ENCODE peak calls at places on chromosomes 11 and 22, in nine cellular contexts. L is left ventricle myocardium inferior, C is esophagus squamous epithelium, U is PC-3, R is left lung, V is stomach, X is kidney epithelial cell, F is fibroblast of lung, D is thyroid gland. J is an unnamed sample.
A peak's percentile ranks its signal among the peaks of the same experiment; 100 is the strongest.

GRCh38 chr11:44681698-44682097 is 45.1 kb upstream of the TSPAN18 start:
- DNase-seq in X (peak; percentile 43), V (no peak), D (no peak), C (no peak), F (peak; percentile 22), L (no peak), R (no peak), U (peak; percentile 32), J (no peak)

GRCh38 chr11:73393479-73394415 is 17.5 kb downstream of the RELT start:
- DNase-seq in X (peak; percentile 26), R (no peak), V (peak; percentile 85), F (peak; percentile 82), D (peak; percentile 75), C (peak; percentile 28), U (peak; percentile 84), L (peak; percentile 72), J (no peak)

GRCh38 chr22:24423519-24424000 is 3.8 kb upstream of the ADORA2A start:
- DNase-seq in V (peak; percentile 73), U (peak; percentile 34), X (no peak), L (peak; percentile 71), C (no peak), D (peak; percentile 50), R (peak; percentile 67), F (no peak), J (no peak)

GRCh38 chr22:27029584-27030130 is 372.3 kb downstream of the MIAT start:
- DNase-seq in F (no peak), C (no peak), R (no peak), V (no peak), L (no peak), X (no peak), U (no peak), D (no peak), J (no peak)

GRCh38 chr11:115364892-115365291 is 139.3 kb downstream of the CADM1 start:
- DNase-seq in V (no peak), R (no peak), U (no peak), F (no peak), D (no peak), C (no peak), X (no peak), L (no peak), J (no peak)

GRCh38 chr11:1827095-1827797 is 7.5 kb upstream of the SYT8 start:
- DNase-seq in U (peak; percentile 90), R (peak; percentile 80), F (peak; percentile 74), V (peak; percentile 90), L (no peak), X (peak; percentile 58), D (peak; percentile 43), C (no peak), J (no peak)

GRCh38 chr11:118198370-118198769 is 21.9 kb upstream of the SCN2B start:
- DNase-seq in L (peak; percentile 84), C (no peak), U (peak; percentile 78), R (peak; percentile 79), X (no peak), F (peak; percentile 63), V (peak; percentile 83), D (peak; percentile 78), J (no peak)

GRCh38 chr11:2210366-2211112 is 38.9 kb upstream of the TH start:
- DNase-seq in V (peak; percentile 27), C (no peak), D (no peak), U (no peak), X (no peak), F (no peak), R (no peak), L (no peak), J (no peak)

GRCh38 chr11:71223081-71223405 is 29.3 kb downstream of the SHANK2 start:
- DNase-seq in F (no peak), C (no peak), D (no peak), U (no peak), X (no peak), V (no peak), L (no peak), R (no peak), J (no peak)

GRCh38 chr11:86069408-86070086 is 663 bp upstream of the PICALM start:
- DNase-seq in U (peak; percentile 75), X (peak; percentile 94), V (no peak), D (no peak), F (peak; percentile 88), R (peak; percentile 46), C (no peak), L (no peak), J (peak; percentile 88)

GRCh38 chr11:5151713-5152153 is 2.8 kb downstream of the OR52A1 start:
- DNase-seq in F (no peak), L (no peak), D (no peak), U (no peak), C (no peak), X (no peak), V (no peak), R (no peak), J (no peak)

GRCh38 chr11:19320764-19321163 is 80.0 kb upstream of the E2F8 start:
- DNase-seq in R (no peak), D (peak; percentile 16), X (no peak), F (no peak), C (no peak), L (no peak), V (no peak), U (no peak), J (no peak)

GRCh38 chr11:102806296-102806695 is 8.3 kb upstream of the MMP1 start:
- DNase-seq in V (no peak), D (no peak), R (no peak), F (no peak), U (no peak), L (no peak), C (no peak), X (no peak), J (peak; percentile 22)

GRCh38 chr11:64566042-64566914 is 24.7 kb upstream of the SLC22A12 start:
- DNase-seq in V (peak; percentile 41), L (no peak), D (peak; percentile 69), U (peak; percentile 85), C (no peak), R (peak; percentile 55), F (peak; percentile 81), X (peak; percentile 59), J (no peak)

GRCh38 chr11:86955674-86956522 is 703 bp upstream of the FZD4 start:
- DNase-seq in X (no peak), U (peak; percentile 83), D (peak; percentile 89), F (peak; percentile 66), C (no peak), V (peak; percentile 89), L (peak; percentile 90), R (peak; percentile 80), J (no peak)

GRCh38 chr22:40417881-40418280 is 47.5 kb downstream of the SGSM3 start:
- DNase-seq in V (no peak), C (no peak), D (no peak), R (no peak), F (no peak), X (no peak), U (no peak), L (peak; percentile 13), J (no peak)

GRCh38 chr11:93849201-93849600 is 1.2 kb downstream of the VSTM5 start:
- DNase-seq in D (no peak), R (no peak), V (no peak), X (no peak), U (no peak), C (no peak), F (no peak), L (no peak), J (no peak)
- H3K4me3 ChIP-seq in D (no peak overlapping the region), R (no peak overlapping the region), V (peak overlapping the region; percentile 62), X (no peak overlapping the region), U (peak overlapping the region; percentile 81), C (no peak overlapping the region), F (no peak overlapping the region), L (peak overlapping the region; percentile 68), J (no peak overlapping the region)

GRCh38 chr11:76347391-76347790 is 33.5 kb downstream of the THAP12 start:
- DNase-seq in R (no peak), D (no peak), F (peak; percentile 30), V (no peak), X (no peak), C (no peak), U (no peak), L (no peak), J (no peak)
- TF ChIP-seq CTCF in R (no peak), D (no peak), F (no peak), V (no peak), X (no peak), C (no peak), U (no peak), L (no peak), J (no peak)

DNA sequence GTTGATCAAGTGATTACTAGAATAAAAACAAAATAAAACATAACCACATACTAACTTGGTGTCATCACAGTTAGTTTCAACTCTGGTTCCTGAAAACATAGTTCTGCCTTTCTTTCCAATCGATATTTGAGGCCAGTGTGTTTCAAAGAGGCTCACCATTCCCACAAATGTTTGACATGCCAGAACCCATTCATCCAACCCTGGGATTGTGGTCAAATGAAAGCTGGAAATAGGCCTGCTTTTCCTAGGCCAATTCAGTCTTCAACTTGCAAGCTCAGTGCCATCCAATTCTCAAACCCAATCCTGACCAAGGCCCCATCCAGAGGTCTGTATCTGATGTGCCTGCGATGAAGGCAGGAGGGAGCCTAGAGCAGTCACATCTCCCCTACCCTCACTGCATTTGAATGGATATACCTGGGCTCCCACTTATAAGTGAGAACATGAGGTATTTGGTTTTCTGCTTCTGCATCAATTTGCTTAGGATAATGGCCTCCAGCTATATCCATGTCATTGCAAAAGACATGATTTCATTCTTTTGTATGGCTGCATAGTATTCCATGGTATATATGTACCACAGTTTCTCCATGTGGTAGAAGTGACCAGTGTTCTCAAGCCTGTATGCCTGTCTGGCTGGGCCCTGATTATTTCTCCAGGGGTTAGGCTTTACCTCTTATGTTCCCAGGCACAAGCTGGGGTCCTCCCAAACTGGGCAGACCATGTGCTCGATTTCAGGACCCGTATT is 143.2 kb downstream of the SWAP70 start:
- DNase-seq in V (no peak), R (no peak), C (no peak), X (no peak), U (no peak), F (no peak), L (no peak), D (no peak), J (no peak)
- H3K27me3 ChIP-seq in V (no peaks in the 10 kb centered on the region), R (no peaks in the 10 kb centered on the region), C (no peaks in the 10 kb centered on the region), X (no peaks in the 10 kb centered on the region), U (no peaks in the 10 kb centered on the region), F (no peaks in the 10 kb centered on the region), L (no peaks in the 10 kb centered on the region), D (no peaks in the 10 kb centered on the region), J (no peaks in the 10 kb centered on the region)

GRCh38 chr11:32332990-32333334 is 102.4 kb downstream of the WT1 start:
- DNase-seq in C (no peak), X (no peak), D (no peak), U (no peak), V (no peak), R (no peak), F (no peak), L (no peak), J (no peak)

GRCh38 chr11:32334822-32335221 is 100.5 kb downstream of the WT1 start:
- DNase-seq in R (no peak), U (peak; percentile 22), V (no peak), F (no peak), D (no peak), X (no peak), C (no peak), L (no peak), J (no peak)

GRCh38 chr11:32331098-32331497 is 104.2 kb downstream of the WT1 start:
- DNase-seq in D (no peak), R (peak; percentile 40), C (no peak), F (no peak), L (no peak), V (no peak), U (no peak), X (no peak), J (no peak)

GRCh38 chr11:32331792-32332191 is 103.5 kb downstream of the WT1 start:
- DNase-seq in C (no peak), D (no peak), X (no peak), U (no peak), V (no peak), F (no peak), R (no peak), L (no peak), J (no peak)

GRCh38 chr11:32333335-32333991 is 101.9 kb downstream of the WT1 start:
- DNase-seq in D (peak; percentile 77), V (peak; percentile 63), F (peak; percentile 68), X (no peak), R (peak; percentile 63), U (peak; percentile 23), L (peak; percentile 42), C (no peak), J (no peak)
- H3K4me3 ChIP-seq in D (peak overlapping the region; percentile 31), V (peak overlapping the region; percentile 54), F (no peak overlapping the region), X (peak overlapping the region; percentile 36), R (peak overlapping the region; percentile 32), U (peak overlapping the region; percentile 57), L (peak overlapping the region; percentile 62), C (peak overlapping the region; percentile 27), J (peak overlapping the region; percentile 38)

J was measured in BJ.